ENCODE peak calls at places on chromosomes 2 and 18, in seven cellular contexts. I, D, Q, S, V, M and K are unnamed samples.

GRCh38 chr18:2538236-2538635 is 33.1 kb downstream of the METTL4 start:
- DNase-seq in S (no peak), D (no peak), M (no peak), Q (no peak), V (no peak), I (no peak), K (no peak)

GRCh38 chr2:42504364-42505230 is 10.8 kb upstream of the KCNG3 start:
- DNase-seq in S (no peak), V (no peak), D (no peak), I (no peak), Q (no peak), M (no peak), K (no peak)

GRCh38 chr2:113169002-113169530 is 4.7 kb upstream of the PSD4 start:
- DNase-seq in M (no peak), S (no peak), D (no peak), V (no peak), I (no peak), Q (no peak), K (peak; percentile 62)

GRCh38 chr2:110848519-110848918 is 116.1 kb downstream of the ACOXL start:
- DNase-seq in V (no peak), Q (no peak), S (no peak), D (no peak), M (no peak), I (no peak), K (no peak)

GRCh38 chr2:238026953-238027505 is 33.8 kb upstream of the SCLY start:
- DNase-seq in Q (no peak), I (no peak), D (no peak), V (no peak), M (no peak), S (no peak), K (no peak)

GRCh38 chr2:63050186-63050915 is at the start of gene OTX1:
- DNase-seq in I (no peak), V (no peak), M (peak; percentile 90), D (no peak), S (peak; percentile 56), Q (no peak), K (peak; percentile 67)

GRCh38 chr2:216546646-216547403 is 48.2 kb downstream of the RPL37A start:
- DNase-seq in D (no peak), I (no peak), Q (no peak), S (no peak), V (no peak), M (no peak), K (no peak)

GRCh38 chr2:230762317-230762896 is 49.8 kb downstream of the CAB39 start:
- DNase-seq in S (no peak), V (no peak), I (no peak), Q (no peak), M (peak; percentile 79), D (peak; percentile 46), K (no peak)

GRCh38 chr2:16181062-16181740 is 240.9 kb downstream of the MYCN start:
- DNase-seq in D (no peak), Q (peak; percentile 20), I (no peak), M (no peak), S (no peak), V (no peak), K (no peak)

GRCh38 chr18:23193727-23194126 is 58.4 kb downstream of the CABLES1 start:
- DNase-seq in V (no peak), Q (no peak), S (no peak), D (no peak), M (no peak), I (no peak), K (no peak)

GRCh38 chr18:29874519-29875098 is 1167.9 kb downstream of the DSC3 start:
- DNase-seq in Q (no peak), M (peak; percentile 41), S (peak; percentile 10), V (no peak), I (no peak), D (peak; percentile 70), K (no peak)

GRCh38 chr18:48920408-48921038 is 30.2 kb downstream of the SMAD7 start:
- DNase-seq in M (peak; percentile 28), V (no peak), S (no peak), I (no peak), D (no peak), Q (no peak), K (peak; percentile 25)
- H3K4me1 ChIP-seq in M (peaks cover 7% of the 10 kb centered on the region), V (peaks cover 60% of the 10 kb centered on the region), S (peaks cover 25% of the 10 kb centered on the region), I (no peaks in the 10 kb centered on the region), D (peaks cover 28% of the 10 kb centered on the region), Q (peaks cover 6% of the 10 kb centered on the region), K (peaks cover 35% of the 10 kb centered on the region)

DNA sequence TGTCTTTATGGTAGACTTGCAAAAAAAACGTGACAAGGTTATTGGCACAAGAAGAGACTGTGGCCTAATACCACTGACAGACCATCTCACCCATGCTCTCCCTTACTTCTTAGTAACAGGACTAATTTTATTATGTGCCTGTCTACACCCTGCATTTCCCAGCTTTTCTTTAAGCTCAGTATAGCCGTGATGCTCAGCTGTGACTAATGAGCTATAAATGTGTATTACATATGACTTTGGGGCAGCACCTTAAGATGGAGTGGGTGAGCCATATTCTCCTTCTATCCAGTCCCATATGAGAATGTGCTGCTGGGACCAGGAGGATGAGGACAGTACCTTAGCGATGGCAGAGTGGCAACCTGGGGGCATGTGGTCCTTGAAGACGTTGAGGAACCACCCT is 293.5 kb downstream of the RNF144A start:
- DNase-seq in S (no peak), I (no peak), Q (no peak), D (no peak), M (no peak), V (no peak), K (no peak)
- H3K27ac ChIP-seq in S (no peak overlapping the region), I (no peak overlapping the region), Q (no peak overlapping the region), D (no peak overlapping the region), M (no peak overlapping the region), V (no peak overlapping the region), K (no peak overlapping the region)

DNA sequence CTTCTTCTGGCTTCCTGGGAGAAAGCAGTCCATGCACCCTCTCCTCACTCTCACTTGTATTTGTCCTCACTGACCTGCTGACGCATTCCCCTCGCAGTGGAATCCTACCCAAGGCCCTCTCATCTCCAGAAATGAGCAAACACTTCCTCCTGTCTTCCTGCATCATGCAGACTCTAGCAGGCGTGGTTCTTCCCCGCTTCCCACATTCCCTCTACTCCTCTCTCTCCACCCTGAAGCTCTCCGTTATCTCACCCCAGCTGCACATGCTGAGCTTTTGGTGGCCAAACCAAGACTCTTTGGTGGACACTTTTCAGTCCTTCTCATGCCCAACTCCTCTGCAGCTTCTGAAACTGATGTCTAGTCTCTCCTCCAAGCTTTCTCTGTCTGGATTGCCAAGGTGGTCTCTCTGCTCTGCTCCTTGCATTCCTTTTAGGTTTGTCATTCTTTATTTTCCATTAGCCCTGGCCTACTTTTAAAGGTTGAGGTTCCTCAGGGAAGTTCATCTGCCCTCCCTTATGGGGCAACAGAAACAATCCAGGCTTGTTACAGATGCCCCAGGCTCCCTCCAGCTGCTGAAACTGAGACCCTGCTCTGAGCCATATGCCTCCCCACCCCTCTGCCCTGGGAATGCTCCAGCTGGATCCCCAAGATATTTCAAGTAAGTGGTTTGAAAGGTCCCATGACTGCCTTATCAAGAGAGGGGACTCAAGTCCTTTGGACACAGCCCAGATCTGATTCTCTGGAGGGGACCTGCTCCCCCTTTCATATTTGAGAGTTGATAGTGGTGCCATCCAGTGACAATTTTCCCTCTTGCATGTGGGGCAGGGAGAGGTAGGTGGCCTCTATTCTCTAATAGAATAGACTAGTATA is 835 bp upstream of the IL18RAP start:
- DNase-seq in Q (no peak), I (no peak), S (no peak), V (no peak), D (no peak), M (no peak), K (no peak)
- H3K4me1 ChIP-seq in Q (no peaks in the 10 kb centered on the region), I (no peaks in the 10 kb centered on the region), S (no peaks in the 10 kb centered on the region), V (no peaks in the 10 kb centered on the region), D (no peaks in the 10 kb centered on the region), M (no peaks in the 10 kb centered on the region), K (peaks cover 37% of the 10 kb centered on the region)

DNA sequence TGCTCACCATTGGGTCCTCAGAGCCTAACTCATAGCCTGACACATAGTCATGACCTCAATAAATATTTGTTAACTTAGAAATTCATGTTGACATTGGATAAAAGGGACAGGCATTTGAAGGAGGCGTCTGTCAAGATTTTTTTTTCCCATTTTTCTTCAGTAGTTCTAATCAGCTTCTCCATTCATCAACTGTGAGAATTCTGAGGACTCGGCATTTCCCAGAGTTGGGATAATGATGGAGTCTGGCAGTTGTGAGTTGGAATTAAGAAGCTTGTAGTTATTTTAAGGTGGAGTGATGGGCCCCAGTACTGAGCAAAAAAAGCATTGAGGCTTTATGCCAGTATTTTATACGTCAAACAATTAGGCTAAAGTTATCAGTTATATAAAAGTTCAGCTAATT is 4.6 kb downstream of the SPATS2L start:
- DNase-seq in I (no peak), M (no peak), D (no peak), V (no peak), S (no peak), Q (no peak), K (no peak)
- H3K27ac ChIP-seq in I (no peak overlapping the region), M (no peak overlapping the region), D (no peak overlapping the region), V (peak overlapping the region; percentile 13), S (no peak overlapping the region), Q (no peak overlapping the region), K (no peak overlapping the region)

GRCh38 chr2:36326286-36326685 is 29.3 kb upstream of the CRIM1 start:
- DNase-seq in Q (no peak), D (no peak), I (no peak), V (no peak), M (no peak), S (no peak), K (no peak)

GRCh38 chr2:36318547-36318946 is 37.0 kb upstream of the CRIM1 start:
- DNase-seq in M (no peak), D (peak; percentile 5), Q (no peak), V (no peak), S (peak; percentile 15), I (no peak), K (no peak)

DNA sequence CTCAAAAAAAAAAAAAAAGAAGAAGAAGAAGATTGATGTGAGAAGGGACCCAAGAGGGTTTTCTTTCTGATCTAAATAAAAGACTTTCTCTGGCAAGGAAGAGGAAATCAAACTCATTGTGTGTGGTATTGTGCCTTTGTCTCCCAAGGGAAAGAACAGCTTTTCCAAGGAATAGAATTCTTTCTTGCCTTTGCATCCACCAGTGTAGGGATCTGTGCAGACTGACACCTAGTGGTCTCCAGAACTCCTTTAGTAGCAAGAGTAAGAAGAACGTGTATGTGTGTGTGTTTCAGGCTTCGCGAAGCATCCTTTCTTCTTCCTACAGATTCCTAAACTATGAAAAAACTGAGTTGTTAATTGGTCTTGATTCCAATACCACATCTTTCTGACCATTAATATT is 33.5 kb upstream of the CRIM1 start:
- DNase-seq in S (peak; percentile 19), V (no peak), D (peak; percentile 53), M (peak; percentile 36), I (no peak), Q (no peak), K (no peak)
- H3K4me1 ChIP-seq in S (no peaks in the 10 kb centered on the region), V (peaks cover 4% of the 10 kb centered on the region), D (no peaks in the 10 kb centered on the region), M (no peaks in the 10 kb centered on the region), I (no peaks in the 10 kb centered on the region), Q (no peaks in the 10 kb centered on the region), K (no peaks in the 10 kb centered on the region)